ENCODE peak calls at places on chromosomes 1 and 21, in five cellular contexts. Z, O, H, J and L are unnamed samples.

GRCh38 chr1:218931331-218931730 is 242.3 kb upstream of the LYPLAL1 start:
- DNase-seq in Z (no peak), O (no peak), H (no peak), J (no peak), L (no peak)

GRCh38 chr1:7421471-7422075 is 349.5 kb upstream of the VAMP3 start:
- DNase-seq in Z (peak), O (no peak), H (no peak), J (no peak), L (no peak)

GRCh38 chr1:8660455-8660854 is 157.0 kb downstream of the RERE start:
- DNase-seq in Z (no peak), O (peak), H (no peak), J (peak), L (no peak)

GRCh38 chr1:240462766-240463410 is 149.1 kb downstream of the GREM2 start:
- DNase-seq in Z (no peak), O (no peak), H (no peak), J (no peak), L (no peak)

GRCh38 chr1:245679796-245680195 is 525.0 kb downstream of the KIF26B start:
- DNase-seq in Z (no peak), O (no peak), H (no peak), J (no peak), L (no peak)

GRCh38 chr1:220810179-220810653 is 23.5 kb downstream of the MTARC1 start:
- DNase-seq in Z (peak), O (peak), H (peak), J (peak), L (no peak)

GRCh38 chr1:86913399-86913895 is 479 bp downstream of the SELENOF start:
- DNase-seq in Z (peak), O (no peak), H (peak), J (peak), L (peak)

GRCh38 chr21:32728455-32729237 is 833 bp upstream of the SYNJ1 start:
- DNase-seq in Z (no peak), O (no peak), H (no peak), J (no peak), L (no peak)

GRCh38 chr1:183032122-183032921 is 9.1 kb downstream of the LAMC1 start:
- DNase-seq in Z (no peak), O (no peak), H (no peak), J (no peak), L (no peak)

GRCh38 chr1:85580046-85580411 is 532 bp upstream of the CCN1 start:
- DNase-seq in Z (no peak), O (peak), H (peak), J (peak), L (no peak)
- H3K4me3 ChIP-seq in Z (peak), O (peak), H (no peak), J (peak), L (peak)

GRCh38 chr1:171484760-171485374 is 463 bp upstream of the PRRC2C start:
- DNase-seq in Z (no peak), O (no peak), H (no peak), J (no peak), L (no peak)
- TF ChIP-seq CTCF in Z (no peak), O (no peak), H (no peak), J (no peak), L (no peak)

GRCh38 chr1:152107984-152108898 is 7.0 kb downstream of the TCHH start:
- DNase-seq in Z (no peak), O (no peak), H (peak), J (peak), L (no peak)
- H3K4me3 ChIP-seq in Z (peak), O (peak), H (no peak), J (peak), L (no peak)

DNA sequence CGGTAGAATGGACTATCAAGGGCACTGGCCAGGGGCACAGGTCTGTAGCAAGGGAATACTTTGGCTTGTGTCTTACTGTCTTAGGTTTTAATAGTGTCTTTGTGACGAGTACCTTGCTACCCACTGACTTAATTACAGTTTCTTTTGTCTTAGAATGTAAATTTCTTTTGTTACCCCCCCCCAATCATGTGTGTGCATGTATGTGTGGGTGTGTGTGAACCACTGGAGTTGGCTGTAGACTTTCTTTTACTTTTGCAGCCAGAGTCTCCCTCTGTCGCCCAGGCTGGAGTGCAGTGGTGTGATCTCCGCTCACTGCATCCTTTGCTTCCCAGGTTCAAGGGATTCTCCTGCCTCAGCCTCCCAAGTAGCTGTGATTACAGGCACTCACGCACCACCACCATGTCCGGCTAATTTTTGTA is 61.8 kb upstream of the CLDN14 start:
- DNase-seq in Z (no peak), O (no peak), H (no peak), J (no peak), L (no peak)
- TF ChIP-seq CTCF in Z (no peak), O (no peak), H (no peak), J (no peak), L (no peak)

GRCh38 chr21:16013570-16013969 is 283.8 kb downstream of the USP25 start:
- DNase-seq in Z (no peak), O (no peak), H (no peak), J (no peak), L (no peak)
- H3K4me3 ChIP-seq in Z (no peak), O (no peak), H (no peak), J (no peak), L (no peak)